ENCODE peak calls at places on chromosomes 7 and 10, in nine cellular contexts. A is iPS DF 19.7; I is neuronal stem cell; B is neural crest cell; R is stimulated activated naive CD8-positive, alpha-beta T cell treated with anti-CD3 and anti-CD28 coated beads, Interleukin-15, Interleukin-2, amounts not matched to agents 100 U/mL and 50 U/mL, for 24 hours; S is iris pigment epithelial cell; Y is lower lobe of right lung; E is NCI-H1092; Z is stimulated activated CD4-positive, alpha-beta T cell treated with anti-CD3 and anti-CD28 coated beads, Interleukin-15, amount 100 ng/mL, for 1 hour. J is an unnamed sample.

GRCh38 chr10:100828744-100829102 is 83.3 kb downstream of the PAX2 start:
- DNase-seq in A (no peak), I (no peak), B (no peak), R (peak; percentile 40), S (no peak), Y (no peak), E (no peak), Z (no peak), J (no peak)

GRCh38 chr10:125159932-125160855 is at the start of gene CTBP2:
- DNase-seq in A (no peak), I (peak; percentile 51), B (peak; percentile 52), R (peak; percentile 9), S (peak; percentile 49), Y (peak; percentile 66), E (no peak), Z (no peak), J (no peak)

GRCh38 chr7:131189488-131189887 is 138.2 kb upstream of the MKLN1 start:
- DNase-seq in A (no peak), I (no peak), B (no peak), R (no peak), S (no peak), Y (no peak), E (no peak), Z (no peak), J (no peak)

GRCh38 chr10:125774581-125775191 is 935 bp downstream of the MMP21 start:
- DNase-seq in A (no peak), I (no peak), B (no peak), R (no peak), S (no peak), Y (no peak), E (no peak), Z (no peak), J (no peak)

GRCh38 chr7:26065652-26066051 is 86.3 kb upstream of the NFE2L3 start:
- DNase-seq in A (no peak), I (no peak), B (no peak), R (no peak), S (no peak), Y (no peak), E (no peak), Z (no peak), J (no peak)

GRCh38 chr10:120506674-120507073 is 49.6 kb downstream of the PLPP4 start:
- DNase-seq in A (no peak), I (no peak), B (no peak), R (no peak), S (peak; percentile 49), Y (no peak), E (no peak), Z (no peak), J (no peak)

GRCh38 chr7:48074231-48074654 is 14.8 kb upstream of the UPP1 start:
- DNase-seq in A (no peak), I (no peak), B (no peak), R (no peak), S (peak; percentile 33), Y (no peak), E (no peak), Z (no peak), J (no peak)

GRCh38 chr7:106781007-106781406 is 84.1 kb upstream of the PIK3CG start:
- DNase-seq in A (no peak), I (no peak), B (no peak), R (no peak), S (no peak), Y (no peak), E (no peak), Z (no peak), J (no peak)

GRCh38 chr7:37698782-37699181 is 15.2 kb downstream of the GPR141 start:
- DNase-seq in A (no peak), I (no peak), B (no peak), R (no peak), S (no peak), Y (no peak), E (no peak), Z (no peak), J (no peak)

GRCh38 chr10:117345143-117345542 is 30.1 kb downstream of the PDZD8 start:
- DNase-seq in A (peak; percentile 30), I (no peak), B (no peak), R (no peak), S (no peak), Y (no peak), E (no peak), Z (no peak), J (no peak)

GRCh38 chr10:100067466-100067865 is 14.2 kb downstream of the CPN1 start:
- DNase-seq in A (no peak), I (no peak), B (no peak), R (no peak), S (no peak), Y (no peak), E (no peak), Z (no peak), J (no peak)

GRCh38 chr7:112986256-112987031 is 100.2 kb downstream of the GPR85 start:
- DNase-seq in A (no peak), I (no peak), B (no peak), R (no peak), S (peak; percentile 69), Y (no peak), E (no peak), Z (no peak), J (no peak)

GRCh38 chr7:70647801-70648491 is 484.0 kb upstream of the GALNT17 start:
- DNase-seq in A (no peak), I (no peak), B (no peak), R (peak; percentile 72), S (peak; percentile 27), Y (no peak), E (no peak), Z (peak; percentile 25), J (no peak)

GRCh38 chr7:43292384-43292783 is 179.9 kb downstream of the HECW1 start:
- DNase-seq in A (no peak), I (no peak), B (no peak), R (no peak), S (no peak), Y (no peak), E (no peak), Z (no peak), J (no peak)

GRCh38 chr10:17073720-17074547 is 55.7 kb downstream of the CUBN start:
- DNase-seq in A (no peak), I (no peak), B (no peak), R (no peak), S (no peak), Y (no peak), E (no peak), Z (no peak), J (no peak)

GRCh38 chr10:66642217-66642616 is 283.6 kb upstream of the LRRTM3 start:
- DNase-seq in A (no peak), I (no peak), B (no peak), R (no peak), S (peak; percentile 67), Y (no peak), E (no peak), Z (no peak), J (no peak)

GRCh38 chr10:35934637-35934995 is 292.5 kb upstream of the FZD8 start:
- DNase-seq in A (no peak), I (no peak), B (no peak), R (no peak), S (no peak), Y (no peak), E (peak; percentile 25), Z (no peak), J (peak; percentile 13)

GRCh38 chr10:114652402-114653368 is 5.4 kb downstream of the ABLIM1 start:
- DNase-seq in A (no peak), I (no peak), B (no peak), R (no peak), S (no peak), Y (no peak), E (no peak), Z (no peak), J (no peak)

J was measured in NCI-H2107.